ENCODE peak calls at places on chromosome 11, in nine cellular contexts. K, W, I, G, R, V, H, J and Q are unnamed samples.

GRCh38 chr11:119863811-119864601 is 135.0 kb upstream of the NECTIN1 start:
- DNase-seq in I (no peak), R (no peak), G (no peak), W (no peak), H (no peak), J (peak), K (no peak), V (peak), Q (no peak)

GRCh38 chr11:76577921-76578654 is 92.5 kb downstream of the LRRC32 start:
- DNase-seq in W (no peak), H (no peak), V (no peak), G (no peak), I (no peak), R (no peak), J (no peak), K (no peak), Q (no peak)

GRCh38 chr11:108887436-108888238 is 222.8 kb downstream of the DDX10 start:
- DNase-seq in W (peak), G (no peak), I (no peak), R (no peak), J (no peak), V (no peak), K (no peak), H (no peak), Q (no peak)

GRCh38 chr11:2525941-2526807 is 81.4 kb downstream of the KCNQ1 start:
- DNase-seq in V (no peak), W (no peak), I (no peak), H (no peak), J (peak), K (peak), R (no peak), G (peak), Q (no peak)

GRCh38 chr11:16337421-16338213 is 18.7 kb downstream of the SOX6 start:
- DNase-seq in H (peak), R (peak), G (no peak), J (no peak), I (no peak), V (no peak), K (no peak), W (no peak), Q (no peak)

GRCh38 chr11:68269414-68270081 is 2.2 kb downstream of the C11orf24 start:
- DNase-seq in G (no peak), H (no peak), R (no peak), K (no peak), J (peak), I (no peak), V (no peak), W (no peak), Q (peak)

GRCh38 chr11:131195801-131196517 is 174.5 kb upstream of the NTM start:
- DNase-seq in H (no peak), W (no peak), R (no peak), J (no peak), V (no peak), I (no peak), G (no peak), K (no peak), Q (peak)

GRCh38 chr11:973237-973636 is 47.6 kb downstream of the AP2A2 start:
- DNase-seq in K (no peak), W (no peak), G (no peak), J (no peak), H (no peak), V (no peak), R (no peak), I (no peak), Q (no peak)

GRCh38 chr11:64809781-64810241 is 540 bp downstream of the MEN1 start:
- DNase-seq in J (peak), H (peak), I (peak), G (no peak), R (no peak), K (peak), W (no peak), V (peak), Q (no peak)

GRCh38 chr11:57646756-57647303 is 2.9 kb downstream of the YPEL4 start:
- DNase-seq in R (no peak), I (no peak), V (no peak), J (peak), H (no peak), G (no peak), W (no peak), K (no peak), Q (no peak)

GRCh38 chr11:16902979-16903378 is 111.2 kb downstream of the PLEKHA7 start:
- DNase-seq in R (no peak), V (no peak), W (no peak), K (no peak), G (no peak), I (peak), H (no peak), J (no peak), Q (no peak)

GRCh38 chr11:33065445-33066178 is 26.2 kb downstream of the TCP11L1 start:
- DNase-seq in K (peak), H (peak), W (no peak), I (peak), J (peak), V (peak), R (peak), G (no peak), Q (peak)

GRCh38 chr11:13260963-13261599 is 16.5 kb upstream of the BMAL1 start:
- DNase-seq in K (no peak), J (no peak), G (no peak), H (no peak), W (no peak), R (no peak), V (no peak), I (no peak), Q (no peak)

GRCh38 chr11:71103266-71103665 is 149.1 kb downstream of the SHANK2 start:
- DNase-seq in G (no peak), R (no peak), I (no peak), J (no peak), H (no peak), W (no peak), V (no peak), K (no peak), Q (no peak)

GRCh38 chr11:133678211-133678610 is 145.9 kb upstream of the OPCML start:
- DNase-seq in W (no peak), G (no peak), I (no peak), K (no peak), V (no peak), R (no peak), J (no peak), H (no peak), Q (no peak)

GRCh38 chr11:73295259-73295995 is 12.6 kb upstream of the ARHGEF17 start:
- DNase-seq in H (peak), K (peak), W (no peak), R (peak), G (no peak), I (peak), V (peak), J (peak), Q (no peak)

GRCh38 chr11:27406498-27407354 is 43.7 kb upstream of the CCDC34 start:
- DNase-seq in R (no peak), H (no peak), K (no peak), W (no peak), J (no peak), V (no peak), I (no peak), G (no peak), Q (no peak)

GRCh38 chr11:44018127-44018521 is 29.7 kb upstream of the ACCSL start:
- DNase-seq in R (no peak), J (peak), H (no peak), I (no peak), G (no peak), W (no peak), V (no peak), K (no peak), Q (no peak)

GRCh38 chr11:1369371-1370005 is 20.2 kb upstream of the BRSK2 start:
- DNase-seq in R (no peak), V (no peak), I (no peak), W (no peak), K (no peak), G (no peak), H (no peak), J (no peak), Q (no peak)

GRCh38 chr11:134033696-134034491 is 35.0 kb upstream of the JAM3 start:
- DNase-seq in H (peak), G (no peak), V (peak), W (peak), R (no peak), I (peak), J (peak), K (peak), Q (peak)

GRCh38 chr11:122149232-122149631 is 33.2 kb upstream of the BLID start:
- DNase-seq in W (no peak), G (no peak), V (no peak), R (no peak), K (no peak), H (no peak), I (no peak), J (no peak), Q (no peak)

DNA sequence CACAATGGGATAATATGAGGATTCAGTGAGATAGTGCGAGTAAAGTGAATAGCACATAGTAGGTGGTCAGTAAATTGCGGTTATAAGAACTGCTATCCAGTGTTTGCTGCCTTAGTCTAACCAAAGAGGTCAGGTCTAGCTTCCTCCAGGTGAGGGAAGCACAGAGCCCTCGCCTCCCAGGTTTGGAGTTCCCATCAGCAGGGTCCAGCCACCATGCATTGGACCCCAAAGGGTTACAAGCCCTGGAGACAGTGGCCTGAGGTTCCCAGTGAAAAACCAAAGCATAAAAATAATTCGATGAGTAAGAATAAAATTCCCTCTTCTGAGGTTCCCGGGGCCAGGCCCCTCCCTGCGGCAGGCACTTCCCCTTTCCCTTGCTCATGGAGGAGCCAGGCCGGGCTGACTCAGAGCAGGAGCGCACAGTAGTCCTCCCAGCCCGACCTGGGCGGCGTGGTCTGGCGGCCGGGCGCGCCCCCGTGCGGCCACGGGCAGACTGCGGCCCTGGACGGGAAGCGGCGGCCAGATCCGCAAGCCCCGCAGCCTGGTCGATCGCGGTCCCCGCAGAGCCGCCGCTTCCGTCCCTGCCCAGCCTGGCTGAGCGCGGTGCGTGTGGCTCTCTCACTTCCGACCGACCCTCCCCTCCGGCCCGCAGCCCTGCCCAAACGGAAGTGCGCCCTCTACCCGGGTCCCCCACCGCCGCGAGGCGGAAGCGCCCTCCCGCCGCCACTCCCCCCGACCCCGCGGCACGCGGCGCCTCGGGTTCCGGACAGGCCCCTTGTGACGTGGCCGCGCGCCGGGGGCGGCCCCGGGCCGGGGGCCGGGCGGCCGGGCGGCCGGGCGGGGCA is at the start of gene SLC39A13:
- DNase-seq in G (peak), R (peak), V (peak), H (peak), W (peak), J (peak), K (peak), I (peak), Q (peak)
- TF ChIP-seq CTCF in G (peak), R (peak), V (peak), H (peak), W (peak), J (peak), K (peak), I (peak), Q (peak)

DNA sequence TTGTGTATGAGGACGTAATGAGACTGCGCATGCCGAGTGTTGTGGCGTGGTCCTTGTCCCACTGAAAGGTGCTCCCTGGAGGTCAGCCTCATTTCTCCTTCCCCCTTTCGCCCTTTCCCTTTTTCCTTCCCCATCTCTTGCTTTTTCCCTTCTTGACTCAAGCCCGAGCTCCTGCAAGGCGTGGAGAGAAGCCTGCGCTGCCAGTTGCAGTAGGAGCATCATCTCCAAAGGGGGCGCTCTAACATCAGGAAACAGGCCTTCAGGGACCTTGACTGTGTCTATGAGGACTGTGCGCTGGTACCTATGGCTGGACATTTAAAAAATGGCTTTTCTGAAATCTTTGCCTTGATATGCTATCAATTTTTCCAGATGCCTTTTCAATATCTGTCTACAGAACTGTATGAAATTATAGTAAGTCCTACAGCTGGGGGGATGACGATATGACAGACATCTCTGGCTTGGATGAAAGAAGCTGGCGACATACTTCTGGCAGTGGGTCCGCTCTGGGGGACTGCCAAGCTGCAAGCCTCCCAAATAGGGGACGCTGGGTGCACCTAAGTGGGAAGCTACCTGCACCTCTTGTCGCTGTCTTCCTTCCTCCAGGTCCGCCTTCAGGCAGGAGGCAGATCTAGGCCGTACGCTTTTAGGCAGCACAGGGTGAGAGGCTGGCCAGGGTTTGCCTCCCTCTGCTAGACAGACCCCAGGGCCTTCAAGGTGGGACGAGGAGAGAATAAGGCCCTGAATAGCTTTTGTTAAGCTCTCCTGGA is 96.5 kb downstream of the NXPE2 start:
- DNase-seq in G (no peak), I (peak), W (no peak), V (peak), R (peak), H (peak), K (no peak), J (peak), Q (no peak)
- TF ChIP-seq CTCF in G (peak), I (peak), W (peak), V (peak), R (peak), H (peak), K (peak), J (peak), Q (no peak)

GRCh38 chr11:9384535-9385287 is at the start of gene IPO7:
- DNase-seq in V (peak), J (peak), K (peak), W (no peak), I (peak), G (peak), R (peak), H (peak), Q (peak)
- TF ChIP-seq CTCF in V (peak), J (no peak), K (no peak), W (peak), I (no peak), G (peak), R (no peak), H (peak), Q (peak)

GRCh38 chr11:22193348-22194051 is 615 bp downstream of the ANO5 start:
- DNase-seq in J (peak), H (peak), G (no peak), R (no peak), V (peak), W (no peak), K (peak), I (peak), Q (no peak)

GRCh38 chr11:22189660-22190059 is 3.2 kb upstream of the ANO5 start:
- DNase-seq in W (no peak), J (no peak), H (peak), K (no peak), I (no peak), V (no peak), G (no peak), R (no peak), Q (no peak)

GRCh38 chr11:22192642-22193347 is at the start of gene ANO5:
- DNase-seq in J (peak), V (peak), R (no peak), K (peak), G (peak), H (peak), I (peak), W (no peak), Q (no peak)

GRCh38 chr11:22190827-22191463 is 1.9 kb upstream of the ANO5 start:
- DNase-seq in G (no peak), K (no peak), V (no peak), H (no peak), R (no peak), I (no peak), J (no peak), W (no peak), Q (no peak)

GRCh38 chr11:22192289-22192641 is 620 bp upstream of the ANO5 start:
- DNase-seq in W (no peak), G (no peak), J (peak), V (peak), H (peak), I (no peak), R (no peak), K (no peak), Q (no peak)
- TF ChIP-seq CTCF in W (no peak), G (peak), J (peak), V (peak), H (no peak), I (peak), R (no peak), K (no peak), Q (no peak)

GRCh38 chr11:125425601-125426000 is 70.5 kb downstream of the FEZ1 start:
- DNase-seq in I (no peak), V (no peak), G (no peak), K (no peak), R (no peak), J (no peak), W (no peak), H (no peak), Q (no peak)

GRCh38 chr11:125428486-125429173 is 67.4 kb downstream of the FEZ1 start:
- DNase-seq in H (no peak), R (no peak), K (no peak), G (no peak), V (no peak), W (no peak), J (no peak), I (no peak), Q (no peak)

GRCh38 chr11:125426818-125427528 is 69.1 kb downstream of the FEZ1 start:
- DNase-seq in G (no peak), J (no peak), R (no peak), I (no peak), W (no peak), H (no peak), V (no peak), K (no peak), Q (no peak)

GRCh38 chr11:125418396-125418795 is 77.7 kb downstream of the FEZ1 start:
- DNase-seq in J (no peak), V (peak), K (no peak), G (no peak), R (no peak), I (no peak), H (no peak), W (no peak), Q (no peak)

DNA sequence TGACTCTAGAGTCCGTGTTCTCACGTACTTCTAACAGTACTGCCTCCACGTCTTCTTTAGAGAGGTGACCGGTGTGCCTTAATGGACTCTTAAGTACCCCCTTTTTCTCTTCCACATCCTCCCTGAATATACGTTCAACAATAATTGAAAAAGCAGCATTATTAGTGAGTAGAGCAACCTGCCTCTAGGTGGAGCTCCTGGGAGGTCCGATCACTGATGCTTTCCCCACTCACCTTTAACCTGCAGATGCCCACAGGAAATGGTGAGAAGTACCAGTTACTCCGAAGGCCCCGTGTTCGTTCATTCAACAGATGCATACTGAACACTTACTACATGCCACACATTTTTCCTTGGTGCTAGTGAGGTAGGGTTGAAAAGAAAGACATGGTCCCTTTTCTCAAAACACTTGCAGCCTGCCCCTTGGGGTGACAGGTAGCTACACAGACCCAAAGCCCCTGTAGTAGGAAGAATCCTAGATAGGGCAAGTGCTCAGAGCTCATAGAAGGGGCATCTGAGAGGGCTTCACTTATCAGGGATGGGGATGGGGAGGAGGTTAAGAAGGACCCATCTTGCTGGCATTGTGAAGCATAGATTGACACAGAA is 72.7 kb downstream of the FEZ1 start:
- DNase-seq in V (no peak), I (peak), H (peak), K (no peak), J (no peak), R (no peak), W (no peak), G (no peak), Q (no peak)
- TF ChIP-seq CTCF in V (peak), I (peak), H (peak), K (no peak), J (peak), R (peak), W (peak), G (peak), Q (peak)

DNA sequence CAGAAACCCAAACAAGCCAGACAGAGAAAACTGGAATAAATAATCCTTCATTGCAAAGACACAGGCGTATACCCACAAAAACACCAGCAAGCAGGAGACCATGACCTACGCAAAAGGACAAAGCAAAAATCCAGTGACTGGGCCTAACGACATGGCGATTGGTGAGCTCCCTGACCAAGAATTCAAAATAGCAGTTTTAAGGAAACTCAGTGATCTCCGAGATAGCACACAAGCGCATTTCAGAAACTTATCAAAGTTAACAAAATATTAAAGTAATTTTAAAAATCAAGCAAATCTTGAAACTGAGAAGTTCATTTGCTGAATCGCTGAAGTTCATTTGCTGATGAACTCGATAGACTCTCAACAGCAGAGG is 27.6 kb downstream of the DBX1 start:
- DNase-seq in J (no peak), W (no peak), V (no peak), K (no peak), G (no peak), H (no peak), I (no peak), R (no peak), Q (no peak)
- TF ChIP-seq CTCF in J (peak), W (no peak), V (peak), K (no peak), G (peak), H (no peak), I (no peak), R (no peak), Q (no peak)

GRCh38 chr11:28470180-28470579 is 362.0 kb downstream of the METTL15 start:
- DNase-seq in I (no peak), G (no peak), K (no peak), H (no peak), R (no peak), W (no peak), V (no peak), J (no peak), Q (no peak)

GRCh38 chr11:28463826-28464225 is 355.6 kb downstream of the METTL15 start:
- DNase-seq in R (no peak), W (no peak), H (no peak), G (no peak), I (no peak), K (no peak), J (no peak), V (no peak), Q (no peak)

GRCh38 chr11:28461846-28462245 is 353.7 kb downstream of the METTL15 start:
- DNase-seq in G (no peak), H (no peak), W (no peak), K (no peak), I (no peak), R (no peak), V (no peak), J (no peak), Q (no peak)

GRCh38 chr11:28464252-28464867 is 356.2 kb downstream of the METTL15 start:
- DNase-seq in R (no peak), G (no peak), V (no peak), I (no peak), H (no peak), W (no peak), J (no peak), K (no peak), Q (peak)

DNA sequence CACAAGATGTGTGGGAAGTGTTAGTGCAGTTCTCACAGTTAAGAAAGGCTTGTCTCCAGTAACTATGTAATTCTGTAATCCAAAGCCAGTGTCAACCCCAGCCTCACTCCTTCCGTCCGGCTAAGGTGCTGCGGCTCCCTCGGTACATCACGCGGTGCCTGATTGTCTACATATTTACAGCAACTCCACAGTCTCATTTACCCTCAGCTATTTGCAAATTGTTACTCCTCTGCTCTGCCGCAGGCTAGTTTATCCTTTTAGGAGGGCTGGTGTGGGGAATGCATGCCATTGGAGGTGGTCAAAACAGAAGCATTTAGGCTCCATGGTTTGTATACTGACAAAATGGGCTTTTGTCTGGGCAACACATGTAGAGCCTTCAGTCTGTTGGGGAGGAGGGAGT is 358.3 kb downstream of the METTL15 start:
- DNase-seq in V (no peak), K (no peak), J (no peak), G (no peak), R (no peak), H (no peak), I (no peak), W (no peak), Q (no peak)
- TF ChIP-seq CTCF in V (no peak), K (no peak), J (no peak), G (no peak), R (no peak), H (no peak), I (no peak), W (no peak), Q (no peak)